ENCODE peak calls at places on chromosome 5, in five cellular contexts. One of them, this sample, is unnamed. For H3K36me3, the result is how much of the 10 kb centered on the place peaks cover.

GRCh38 chr5:55868846-55869245 is 17.7 kb downstream of the IL31RA start:
- DNase-seq in suprapubic skin: no peak
- DNase-seq in hepatocyte: peak
- DNase-seq in tibial nerve: no peak
- DNase-seq in left ventricle myocardium inferior: no peak
- DNase-seq in this sample: no peak

GRCh38 chr5:147455321-147455720 is 54.5 kb downstream of the DPYSL3 start:
- DNase-seq in suprapubic skin: no peak
- DNase-seq in hepatocyte: no peak
- DNase-seq in tibial nerve: peak
- DNase-seq in left ventricle myocardium inferior: no peak
- DNase-seq in this sample: no peak

GRCh38 chr5:27592231-27592630 is 553.8 kb upstream of the CDH9 start:
- DNase-seq in suprapubic skin: no peak
- DNase-seq in hepatocyte: no peak
- DNase-seq in tibial nerve: no peak
- DNase-seq in left ventricle myocardium inferior: no peak
- DNase-seq in this sample: no peak

GRCh38 chr5:78638423-78638822 is 10.1 kb downstream of the LHFPL2 start:
- DNase-seq in suprapubic skin: no peak
- DNase-seq in hepatocyte: peak
- DNase-seq in tibial nerve: peak
- DNase-seq in left ventricle myocardium inferior: peak
- DNase-seq in this sample: peak

GRCh38 chr5:140113180-140113698 is 670 bp upstream of the PURA start:
- DNase-seq in suprapubic skin: no peak
- DNase-seq in hepatocyte: peak
- DNase-seq in tibial nerve: no peak
- DNase-seq in left ventricle myocardium inferior: peak
- DNase-seq in this sample: peak

GRCh38 chr5:94503677-94504076 is 114.7 kb downstream of the KIAA0825 start:
- DNase-seq in suprapubic skin: no peak
- DNase-seq in hepatocyte: no peak
- DNase-seq in tibial nerve: no peak
- DNase-seq in left ventricle myocardium inferior: no peak
- DNase-seq in this sample: no peak

GRCh38 chr5:34669931-34670516 is 13.9 kb downstream of the RAI14 start:
- DNase-seq in suprapubic skin: no peak
- DNase-seq in hepatocyte: no peak
- DNase-seq in tibial nerve: no peak
- DNase-seq in left ventricle myocardium inferior: no peak
- DNase-seq in this sample: no peak

GRCh38 chr5:36108758-36109245 is 42.1 kb upstream of the UGT3A2 start:
- DNase-seq in suprapubic skin: no peak
- DNase-seq in hepatocyte: no peak
- DNase-seq in tibial nerve: no peak
- DNase-seq in left ventricle myocardium inferior: no peak
- DNase-seq in this sample: no peak

GRCh38 chr5:56934325-56934724 is 17.6 kb downstream of the MIER3 start:
- DNase-seq in suprapubic skin: no peak
- DNase-seq in hepatocyte: no peak
- DNase-seq in tibial nerve: no peak
- DNase-seq in left ventricle myocardium inferior: no peak
- DNase-seq in this sample: no peak

GRCh38 chr5:130198927-130199326 is 294.7 kb downstream of the CHSY3 start:
- DNase-seq in suprapubic skin: no peak
- DNase-seq in hepatocyte: peak
- DNase-seq in tibial nerve: no peak
- DNase-seq in left ventricle myocardium inferior: no peak
- DNase-seq in this sample: no peak

GRCh38 chr5:95883185-95884020 is 60.9 kb upstream of the GLRX start:
- DNase-seq in suprapubic skin: no peak
- DNase-seq in hepatocyte: no peak
- DNase-seq in tibial nerve: no peak
- DNase-seq in left ventricle myocardium inferior: no peak
- DNase-seq in this sample: no peak

GRCh38 chr5:138635268-138635667 is 60.1 kb upstream of the HSPA9 start:
- DNase-seq in suprapubic skin: no peak
- DNase-seq in hepatocyte: peak
- DNase-seq in tibial nerve: no peak
- DNase-seq in left ventricle myocardium inferior: no peak
- DNase-seq in this sample: no peak

GRCh38 chr5:89992201-89992600 is 417.4 kb downstream of the CETN3 start:
- DNase-seq in suprapubic skin: no peak
- DNase-seq in hepatocyte: no peak
- DNase-seq in tibial nerve: no peak
- DNase-seq in left ventricle myocardium inferior: no peak
- DNase-seq in this sample: no peak

GRCh38 chr5:95022967-95023695 is 261.8 kb downstream of the MCTP1 start:
- DNase-seq in suprapubic skin: no peak
- DNase-seq in hepatocyte: no peak
- DNase-seq in tibial nerve: no peak
- DNase-seq in left ventricle myocardium inferior: no peak
- DNase-seq in this sample: no peak

GRCh38 chr5:163770625-163771024 is 265.2 kb downstream of the MAT2B start:
- DNase-seq in suprapubic skin: no peak
- DNase-seq in hepatocyte: no peak
- DNase-seq in tibial nerve: no peak
- DNase-seq in left ventricle myocardium inferior: no peak
- DNase-seq in this sample: no peak

GRCh38 chr5:54902817-54903473 is 82.4 kb downstream of the ESM1 start:
- DNase-seq in suprapubic skin: no peak
- DNase-seq in hepatocyte: no peak
- DNase-seq in tibial nerve: no peak
- DNase-seq in left ventricle myocardium inferior: no peak
- DNase-seq in this sample: no peak

DNA sequence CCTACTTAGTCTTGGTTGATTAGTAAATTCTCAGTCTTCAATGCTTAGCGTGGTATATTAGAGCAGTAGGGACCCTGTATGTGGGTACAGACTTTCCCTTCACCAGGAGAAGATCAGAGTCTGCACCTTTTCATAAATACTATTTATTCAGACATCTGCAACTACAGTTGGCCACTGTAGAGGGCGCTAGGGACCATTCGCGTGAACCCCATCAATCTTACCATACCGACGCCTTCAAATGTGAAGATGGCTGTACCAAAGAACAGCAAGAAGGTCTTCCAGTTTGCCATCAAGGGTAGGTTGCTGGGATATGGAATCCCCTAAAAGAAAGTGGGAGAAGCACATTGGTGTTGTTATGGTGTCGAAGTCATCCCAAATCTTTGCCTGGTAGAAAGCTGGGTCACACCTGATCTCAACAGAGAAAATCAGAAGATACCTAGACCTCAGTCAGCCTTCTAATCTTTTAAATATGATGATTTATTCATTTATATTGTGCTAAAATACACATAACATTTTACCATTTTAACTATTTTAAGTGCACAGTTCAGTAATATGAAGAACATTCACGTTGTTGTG is 19.1 kb downstream of the SLC36A3 start:
- DNase-seq in suprapubic skin: no peak
- DNase-seq in hepatocyte: no peak
- DNase-seq in tibial nerve: no peak
- DNase-seq in left ventricle myocardium inferior: no peak
- DNase-seq in this sample: no peak
- TF ChIP-seq CTCF in suprapubic skin: no peak
- TF ChIP-seq CTCF in hepatocyte: no peak
- TF ChIP-seq CTCF in tibial nerve: no peak
- TF ChIP-seq CTCF in left ventricle myocardium inferior: no peak
- TF ChIP-seq CTCF in this sample: no peak

GRCh38 chr5:43150075-43150474 is 29.4 kb downstream of the ZNF131 start:
- DNase-seq in suprapubic skin: no peak
- DNase-seq in hepatocyte: no peak
- DNase-seq in tibial nerve: no peak
- DNase-seq in left ventricle myocardium inferior: no peak
- DNase-seq in this sample: no peak
- H3K36me3 ChIP-seq in suprapubic skin: under half
- H3K36me3 ChIP-seq in hepatocyte: under half
- H3K36me3 ChIP-seq in tibial nerve: under half
- H3K36me3 ChIP-seq in left ventricle myocardium inferior: under half
- H3K36me3 ChIP-seq in this sample: under half

GRCh38 chr5:123367739-123368138 is 55.5 kb downstream of the CEP120 start:
- DNase-seq in suprapubic skin: no peak
- DNase-seq in hepatocyte: peak
- DNase-seq in tibial nerve: no peak
- DNase-seq in left ventricle myocardium inferior: no peak
- DNase-seq in this sample: no peak
- TF ChIP-seq CTCF in suprapubic skin: no peak
- TF ChIP-seq CTCF in hepatocyte: peak
- TF ChIP-seq CTCF in tibial nerve: peak
- TF ChIP-seq CTCF in left ventricle myocardium inferior: peak
- TF ChIP-seq CTCF in this sample: no peak

GRCh38 chr5:39119404-39120051 is 45.3 kb upstream of the RICTOR start:
- DNase-seq in suprapubic skin: no peak
- DNase-seq in hepatocyte: no peak
- DNase-seq in tibial nerve: no peak
- DNase-seq in left ventricle myocardium inferior: no peak
- DNase-seq in this sample: no peak
- H3K36me3 ChIP-seq in suprapubic skin: under half
- H3K36me3 ChIP-seq in hepatocyte: under half
- H3K36me3 ChIP-seq in tibial nerve: under half
- H3K36me3 ChIP-seq in left ventricle myocardium inferior: under half
- H3K36me3 ChIP-seq in this sample: under half

GRCh38 chr5:175731172-175731571 is 73.3 kb downstream of the HRH2 start:
- DNase-seq in suprapubic skin: no peak
- DNase-seq in hepatocyte: no peak
- DNase-seq in tibial nerve: no peak
- DNase-seq in left ventricle myocardium inferior: no peak
- DNase-seq in this sample: no peak

GRCh38 chr5:175734016-175734415 is 76.1 kb downstream of the HRH2 start:
- DNase-seq in suprapubic skin: no peak
- DNase-seq in hepatocyte: no peak
- DNase-seq in tibial nerve: no peak
- DNase-seq in left ventricle myocardium inferior: no peak
- DNase-seq in this sample: no peak

GRCh38 chr5:175731756-175732465 is 74.0 kb downstream of the HRH2 start:
- DNase-seq in suprapubic skin: no peak
- DNase-seq in hepatocyte: no peak
- DNase-seq in tibial nerve: no peak
- DNase-seq in left ventricle myocardium inferior: no peak
- DNase-seq in this sample: no peak

GRCh38 chr5:175734501-175734900 is 76.6 kb downstream of the HRH2 start:
- DNase-seq in suprapubic skin: peak
- DNase-seq in hepatocyte: no peak
- DNase-seq in tibial nerve: no peak
- DNase-seq in left ventricle myocardium inferior: no peak
- DNase-seq in this sample: no peak

DNA sequence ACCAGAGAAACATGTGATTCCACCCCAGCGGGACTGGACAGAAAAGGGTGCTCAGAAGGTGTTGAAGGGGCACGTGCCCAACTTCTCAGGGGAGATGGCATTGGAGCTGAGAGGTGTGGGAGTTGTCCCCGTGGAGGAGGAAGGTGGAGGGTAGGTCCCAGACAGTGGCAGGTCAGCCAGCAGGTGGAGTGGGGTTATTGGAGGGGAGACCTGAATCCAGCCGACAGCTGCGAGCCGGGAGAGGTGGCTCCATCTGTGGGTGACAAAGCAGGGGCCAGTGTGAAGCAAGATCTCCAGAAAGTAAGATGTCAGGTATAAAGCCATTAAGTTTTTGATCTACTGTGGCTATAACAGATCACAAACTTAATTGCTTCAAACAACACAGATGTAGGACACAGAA is 75.1 kb downstream of the HRH2 start:
- DNase-seq in suprapubic skin: no peak
- DNase-seq in hepatocyte: no peak
- DNase-seq in tibial nerve: no peak
- DNase-seq in left ventricle myocardium inferior: no peak
- DNase-seq in this sample: no peak
- TF ChIP-seq CTCF in suprapubic skin: no peak
- TF ChIP-seq CTCF in hepatocyte: no peak
- TF ChIP-seq CTCF in tibial nerve: no peak
- TF ChIP-seq CTCF in left ventricle myocardium inferior: no peak
- TF ChIP-seq CTCF in this sample: no peak

GRCh38 chr5:31449175-31449574 is 82.7 kb downstream of the DROSHA start:
- DNase-seq in suprapubic skin: no peak
- DNase-seq in hepatocyte: no peak
- DNase-seq in tibial nerve: no peak
- DNase-seq in left ventricle myocardium inferior: no peak
- DNase-seq in this sample: no peak
- H3K36me3 ChIP-seq in suprapubic skin: half or more
- H3K36me3 ChIP-seq in hepatocyte: under half
- H3K36me3 ChIP-seq in tibial nerve: under half
- H3K36me3 ChIP-seq in left ventricle myocardium inferior: half or more
- H3K36me3 ChIP-seq in this sample: under half

GRCh38 chr5:10145922-10146321 is 103.8 kb downstream of the ATPSCKMT start:
- DNase-seq in suprapubic skin: no peak
- DNase-seq in hepatocyte: no peak
- DNase-seq in tibial nerve: no peak
- DNase-seq in left ventricle myocardium inferior: no peak
- DNase-seq in this sample: no peak
- TF ChIP-seq CTCF in suprapubic skin: no peak
- TF ChIP-seq CTCF in hepatocyte: peak
- TF ChIP-seq CTCF in tibial nerve: no peak
- TF ChIP-seq CTCF in left ventricle myocardium inferior: peak
- TF ChIP-seq CTCF in this sample: no peak

DNA sequence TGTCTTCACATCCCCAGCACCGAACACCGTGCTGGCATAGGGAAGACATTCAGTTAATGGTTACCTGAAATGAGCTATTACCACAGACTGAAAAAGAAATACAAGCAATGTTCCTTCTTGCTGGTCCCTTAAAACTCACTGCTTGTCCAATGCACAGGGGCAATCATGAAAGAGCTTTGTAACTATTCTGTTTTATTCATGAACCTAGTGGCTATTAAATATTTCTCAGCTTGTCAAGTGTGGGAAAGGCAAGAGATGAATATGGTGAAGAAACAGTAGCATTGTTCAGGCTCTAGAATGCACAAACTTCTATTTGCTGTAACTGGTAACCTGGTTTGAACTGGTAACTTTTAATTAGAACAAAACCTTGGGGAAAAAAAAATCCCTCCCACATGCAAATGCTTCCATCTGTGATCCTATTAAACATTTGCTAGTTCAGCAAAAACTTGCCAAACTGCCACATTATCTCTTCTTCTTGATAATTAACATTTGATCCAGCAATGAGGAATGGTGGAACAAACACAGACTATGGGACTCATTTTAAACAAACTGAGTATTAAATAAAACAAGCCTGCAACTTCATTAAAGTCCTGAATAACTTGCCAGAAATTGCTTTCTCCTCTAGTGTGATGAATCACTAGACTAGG is 36.2 kb downstream of the YIPF5 start:
- DNase-seq in suprapubic skin: no peak
- DNase-seq in hepatocyte: no peak
- DNase-seq in tibial nerve: no peak
- DNase-seq in left ventricle myocardium inferior: no peak
- DNase-seq in this sample: no peak
- H3K36me3 ChIP-seq in suprapubic skin: under half
- H3K36me3 ChIP-seq in hepatocyte: under half
- H3K36me3 ChIP-seq in tibial nerve: under half
- H3K36me3 ChIP-seq in left ventricle myocardium inferior: under half
- H3K36me3 ChIP-seq in this sample: under half

This sample was measured in pancreas.